ENCODE peak calls at places on chromosome 5, in nine cellular contexts. J is T-helper 22 cell; C is ascending aorta; Z is endothelial cell; W is left colon; T is stimulated activated CD4-positive, alpha-beta T cell treated with anti-CD3 and anti-CD28 coated beads, Interleukin-15, amount 100 ng/mL, for 1 hour; F is NAMALWA; N is NCI-H2081; B is memory B cell. X is an unnamed sample.

GRCh38 chr5:125894383-125894782 is 528.8 kb upstream of the GRAMD2B start:
- DNase-seq in J (no peak), C (no peak), Z (no peak), W (no peak), T (no peak), F (no peak), N (no peak), B (no peak), X (no peak)

GRCh38 chr5:109378095-109378494 is 31.7 kb downstream of the PJA2 start:
- DNase-seq in J (no peak), C (no peak), Z (no peak), W (no peak), T (no peak), F (no peak), N (no peak), B (no peak), X (no peak)

GRCh38 chr5:107669543-107670027 is 1.2 kb downstream of the EFNA5 start:
- DNase-seq in J (no peak), C (peak), Z (peak), W (peak), T (no peak), F (no peak), N (peak), B (no peak), X (peak)

GRCh38 chr5:151137067-151137825 is 20.3 kb downstream of the ANXA6 start:
- DNase-seq in J (no peak), C (no peak), Z (no peak), W (no peak), T (no peak), F (no peak), N (no peak), B (no peak), X (no peak)

GRCh38 chr5:39148983-39149534 is 70.3 kb downstream of the FYB1 start:
- DNase-seq in J (no peak), C (no peak), Z (no peak), W (no peak), T (no peak), F (peak), N (no peak), B (no peak), X (no peak)

GRCh38 chr5:34854459-34855174 is 15.7 kb downstream of the TTC23L start:
- DNase-seq in J (no peak), C (no peak), Z (no peak), W (no peak), T (no peak), F (no peak), N (peak), B (no peak), X (no peak)

GRCh38 chr5:1726469-1726865 is 73.2 kb downstream of the MRPL36 start:
- DNase-seq in J (no peak), C (no peak), Z (no peak), W (no peak), T (no peak), F (no peak), N (no peak), B (no peak), X (peak)

GRCh38 chr5:169411016-169411788 is 110.3 kb upstream of the SLIT3 start:
- DNase-seq in J (no peak), C (no peak), Z (no peak), W (no peak), T (no peak), F (no peak), N (no peak), B (no peak), X (no peak)

GRCh38 chr5:100634937-100635336 is 99.8 kb downstream of the FAM174A start:
- DNase-seq in J (no peak), C (no peak), Z (no peak), W (no peak), T (no peak), F (no peak), N (no peak), B (no peak), X (no peak)